ENCODE peak calls at places on chromosomes 6 and 20, in nine cellular contexts. One of them, this sample, is unnamed. For H3K4me1, the result is how much of the 10 kb centered on the place peaks cover.

GRCh38 chr6:99589290-99589672 is 17.4 kb upstream of the PRDM13 start:
- DNase-seq in heart left ventricle: no peak
- DNase-seq in aorta: peak
- DNase-seq in uterus: no peak
- DNase-seq in A549: no peak
- DNase-seq in right cardiac atrium: no peak
- DNase-seq in tibial artery: no peak
- DNase-seq in cardiac muscle cell: no peak
- DNase-seq in colonic mucosa: no peak
- DNase-seq in this sample: no peak

GRCh38 chr20:56517641-56518040 is 6.9 kb upstream of the FAM209A start:
- DNase-seq in heart left ventricle: no peak
- DNase-seq in aorta: no peak
- DNase-seq in uterus: no peak
- DNase-seq in A549: no peak
- DNase-seq in right cardiac atrium: no peak
- DNase-seq in tibial artery: peak
- DNase-seq in cardiac muscle cell: no peak
- DNase-seq in colonic mucosa: no peak
- DNase-seq in this sample: no peak

GRCh38 chr6:27452496-27452897 is 20.4 kb downstream of the ZNF184 start:
- DNase-seq in heart left ventricle: no peak
- DNase-seq in aorta: no peak
- DNase-seq in uterus: no peak
- DNase-seq in A549: no peak
- DNase-seq in right cardiac atrium: no peak
- DNase-seq in tibial artery: no peak
- DNase-seq in cardiac muscle cell: no peak
- DNase-seq in colonic mucosa: no peak
- DNase-seq in this sample: no peak

GRCh38 chr6:163773646-163774045 is 359.1 kb downstream of the QKI start:
- DNase-seq in heart left ventricle: no peak
- DNase-seq in aorta: no peak
- DNase-seq in uterus: no peak
- DNase-seq in A549: no peak
- DNase-seq in right cardiac atrium: no peak
- DNase-seq in tibial artery: no peak
- DNase-seq in cardiac muscle cell: no peak
- DNase-seq in colonic mucosa: no peak
- DNase-seq in this sample: no peak

GRCh38 chr20:18427214-18427613 is 39.6 kb downstream of the DZANK1 start:
- DNase-seq in heart left ventricle: no peak
- DNase-seq in aorta: no peak
- DNase-seq in uterus: no peak
- DNase-seq in A549: no peak
- DNase-seq in right cardiac atrium: no peak
- DNase-seq in tibial artery: no peak
- DNase-seq in cardiac muscle cell: no peak
- DNase-seq in colonic mucosa: no peak
- DNase-seq in this sample: no peak

GRCh38 chr6:38638941-38639497 is 710 bp downstream of the BTBD9 start:
- DNase-seq in heart left ventricle: no peak
- DNase-seq in aorta: no peak
- DNase-seq in uterus: no peak
- DNase-seq in A549: peak
- DNase-seq in right cardiac atrium: no peak
- DNase-seq in tibial artery: peak
- DNase-seq in cardiac muscle cell: peak
- DNase-seq in colonic mucosa: peak
- DNase-seq in this sample: no peak

GRCh38 chr6:27237089-27237723 is 10.3 kb upstream of the PRSS16 start:
- DNase-seq in heart left ventricle: no peak
- DNase-seq in aorta: no peak
- DNase-seq in uterus: no peak
- DNase-seq in A549: no peak
- DNase-seq in right cardiac atrium: no peak
- DNase-seq in tibial artery: no peak
- DNase-seq in cardiac muscle cell: no peak
- DNase-seq in colonic mucosa: peak
- DNase-seq in this sample: no peak

GRCh38 chr20:9594284-9594875 is 80.0 kb downstream of the LAMP5 start:
- DNase-seq in heart left ventricle: no peak
- DNase-seq in aorta: no peak
- DNase-seq in uterus: no peak
- DNase-seq in A549: peak
- DNase-seq in right cardiac atrium: no peak
- DNase-seq in tibial artery: no peak
- DNase-seq in cardiac muscle cell: no peak
- DNase-seq in colonic mucosa: no peak
- DNase-seq in this sample: no peak

GRCh38 chr6:75526502-75527127 is 33.0 kb upstream of the FILIP1 start:
- DNase-seq in heart left ventricle: no peak
- DNase-seq in aorta: no peak
- DNase-seq in uterus: peak
- DNase-seq in A549: peak
- DNase-seq in right cardiac atrium: peak
- DNase-seq in tibial artery: peak
- DNase-seq in cardiac muscle cell: peak
- DNase-seq in colonic mucosa: peak
- DNase-seq in this sample: peak

DNA sequence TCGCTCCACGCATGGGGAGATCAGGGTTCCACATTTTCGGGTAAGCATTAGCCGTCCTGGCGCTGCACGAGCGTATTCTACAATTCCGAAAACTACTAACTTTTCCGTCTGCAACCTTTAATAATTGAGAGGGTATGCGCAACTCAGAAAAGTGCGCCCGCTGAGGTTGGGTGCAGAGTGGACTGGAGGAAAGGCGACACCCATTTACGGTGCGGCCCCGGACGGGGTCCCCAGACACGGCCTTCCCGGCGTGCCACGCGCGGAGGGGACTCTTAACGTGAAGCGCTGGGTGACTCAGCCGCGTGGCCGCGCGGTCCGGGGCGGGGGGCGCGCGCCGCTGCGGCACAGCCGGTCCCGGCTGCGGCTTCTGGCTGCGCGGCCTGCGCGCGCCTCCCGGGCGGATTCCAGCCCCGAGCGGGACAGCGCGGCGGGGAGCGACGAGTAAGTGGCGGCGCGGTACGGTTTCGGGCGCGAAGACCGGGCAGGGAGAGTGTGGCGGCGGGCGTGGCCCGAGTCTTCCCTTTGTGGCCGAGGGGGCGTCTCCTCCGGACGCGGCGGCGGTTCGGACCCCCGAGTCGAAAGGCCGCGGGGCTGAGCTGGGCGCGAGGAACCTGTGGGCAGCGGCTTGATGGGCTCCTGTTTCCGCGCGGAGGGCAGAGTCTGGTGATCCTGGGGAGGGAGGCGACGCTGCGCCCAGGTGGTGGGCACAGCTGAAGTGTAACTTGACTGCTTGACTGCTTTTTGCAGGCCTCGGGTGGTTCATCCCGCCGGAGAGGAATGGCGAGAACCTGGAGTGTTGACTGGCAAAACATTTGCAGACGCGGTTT is at the start of the genes KCTD20 and PXT1:
- DNase-seq in heart left ventricle: peak
- DNase-seq in aorta: peak
- DNase-seq in uterus: peak
- DNase-seq in A549: peak
- DNase-seq in right cardiac atrium: peak
- DNase-seq in tibial artery: peak
- DNase-seq in cardiac muscle cell: peak
- DNase-seq in colonic mucosa: peak
- DNase-seq in this sample: peak
- H3K4me1 ChIP-seq in heart left ventricle: under half
- H3K4me1 ChIP-seq in aorta: under half
- H3K4me1 ChIP-seq in uterus: under half
- H3K4me1 ChIP-seq in A549: under half
- H3K4me1 ChIP-seq in right cardiac atrium: under half
- H3K4me1 ChIP-seq in tibial artery: under half
- H3K4me1 ChIP-seq in cardiac muscle cell: under half
- H3K4me1 ChIP-seq in colonic mucosa: under half
- H3K4me1 ChIP-seq in this sample: under half

DNA sequence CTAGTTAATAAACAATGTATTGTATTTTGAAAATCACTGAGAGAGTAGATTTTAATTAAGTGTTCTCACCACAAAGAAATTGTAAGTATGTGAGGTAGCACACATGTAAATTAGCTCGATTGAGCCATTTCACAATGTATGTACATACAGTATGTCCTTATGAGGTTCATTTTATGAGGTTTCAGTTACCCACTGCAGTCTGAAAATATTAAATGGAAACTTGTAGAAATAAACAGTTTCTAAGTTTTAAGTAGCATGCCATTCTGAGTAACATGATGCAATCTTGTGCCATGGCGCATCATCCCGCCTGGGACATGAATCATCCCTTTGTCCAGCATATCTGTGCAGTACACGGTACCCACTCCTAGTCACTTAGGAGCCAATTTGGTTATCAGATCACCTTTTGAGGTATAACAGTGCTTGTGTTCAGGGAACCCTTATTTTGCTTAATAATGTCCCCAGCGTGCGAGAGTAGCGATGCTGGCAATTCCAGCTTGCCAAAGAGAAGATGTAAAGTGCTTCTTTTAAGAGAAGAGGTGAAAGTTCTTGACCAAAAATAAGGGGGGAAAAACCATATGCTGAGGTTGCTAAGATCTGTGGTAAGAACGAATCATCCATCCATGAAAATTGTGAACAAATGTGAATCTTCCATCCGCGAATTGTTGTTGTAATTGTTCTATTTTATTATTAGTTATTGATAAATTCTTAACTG is 64.7 kb downstream of the KCNS1 start:
- DNase-seq in heart left ventricle: no peak
- DNase-seq in aorta: no peak
- DNase-seq in uterus: no peak
- DNase-seq in A549: no peak
- DNase-seq in right cardiac atrium: peak
- DNase-seq in tibial artery: no peak
- DNase-seq in cardiac muscle cell: no peak
- DNase-seq in colonic mucosa: no peak
- DNase-seq in this sample: peak
- H3K4me1 ChIP-seq in heart left ventricle: under half
- H3K4me1 ChIP-seq in aorta: under half
- H3K4me1 ChIP-seq in uterus: under half
- H3K4me1 ChIP-seq in A549: under half
- H3K4me1 ChIP-seq in right cardiac atrium: under half
- H3K4me1 ChIP-seq in tibial artery: under half
- H3K4me1 ChIP-seq in cardiac muscle cell: under half
- H3K4me1 ChIP-seq in colonic mucosa: under half
- H3K4me1 ChIP-seq in this sample: under half

GRCh38 chr20:23226612-23227265 is 123.9 kb upstream of the NXT1 start:
- DNase-seq in heart left ventricle: no peak
- DNase-seq in aorta: no peak
- DNase-seq in uterus: no peak
- DNase-seq in A549: no peak
- DNase-seq in right cardiac atrium: no peak
- DNase-seq in tibial artery: no peak
- DNase-seq in cardiac muscle cell: no peak
- DNase-seq in colonic mucosa: no peak
- DNase-seq in this sample: no peak
- H3K4me1 ChIP-seq in heart left ventricle: under half
- H3K4me1 ChIP-seq in aorta: under half
- H3K4me1 ChIP-seq in uterus: under half
- H3K4me1 ChIP-seq in A549: under half
- H3K4me1 ChIP-seq in right cardiac atrium: under half
- H3K4me1 ChIP-seq in tibial artery: under half
- H3K4me1 ChIP-seq in cardiac muscle cell: under half
- H3K4me1 ChIP-seq in colonic mucosa: under half
- H3K4me1 ChIP-seq in this sample: under half

GRCh38 chr6:134172020-134172766 is 119.8 kb upstream of the SLC2A12 start:
- DNase-seq in heart left ventricle: no peak
- DNase-seq in aorta: no peak
- DNase-seq in uterus: no peak
- DNase-seq in A549: no peak
- DNase-seq in right cardiac atrium: no peak
- DNase-seq in tibial artery: no peak
- DNase-seq in cardiac muscle cell: no peak
- DNase-seq in colonic mucosa: no peak
- DNase-seq in this sample: no peak
- H3K4me1 ChIP-seq in heart left ventricle: under half
- H3K4me1 ChIP-seq in aorta: under half
- H3K4me1 ChIP-seq in uterus: under half
- H3K4me1 ChIP-seq in A549: half or more
- H3K4me1 ChIP-seq in right cardiac atrium: under half
- H3K4me1 ChIP-seq in tibial artery: under half
- H3K4me1 ChIP-seq in cardiac muscle cell: under half
- H3K4me1 ChIP-seq in colonic mucosa: under half
- H3K4me1 ChIP-seq in this sample: under half

This sample was measured in ovary.